ENCODE peak calls at places on chromosome 22, in eight cellular contexts. X, Q, J, O, S, M, B and U are unnamed samples.

GRCh38 chr22:30005213-30005857 is 74.9 kb upstream of the HORMAD2 start:
- DNase-seq in X (peak), Q (peak), J (peak), O (peak), S (peak), M (peak), B (peak), U (peak)

GRCh38 chr22:30226192-30226832 is 20.2 kb downstream of the LIF start:
- DNase-seq in X (no peak), Q (no peak), J (no peak), O (no peak), S (no peak), M (no peak), B (no peak), U (no peak)

GRCh38 chr22:42997577-42997976 is 17.4 kb downstream of the PACSIN2 start:
- DNase-seq in X (no peak), Q (no peak), J (peak), O (no peak), S (no peak), M (no peak), B (no peak), U (no peak)

GRCh38 chr22:35567794-35568193 is 27.2 kb downstream of the RASD2 start:
- DNase-seq in X (no peak), Q (no peak), J (no peak), O (no peak), S (no peak), M (no peak), B (no peak), U (peak)

GRCh38 chr22:26888887-26889286 is 231.5 kb downstream of the MIAT start:
- DNase-seq in X (no peak), Q (no peak), J (no peak), O (no peak), S (no peak), M (no peak), B (no peak), U (no peak)

GRCh38 chr22:44166877-44167276 is 13.8 kb upstream of the PARVG start:
- DNase-seq in X (peak), Q (no peak), J (no peak), O (no peak), S (no peak), M (no peak), B (no peak), U (no peak)

GRCh38 chr22:32949719-32950118 is 108.5 kb downstream of the SYN3 start:
- DNase-seq in X (no peak), Q (no peak), J (no peak), O (no peak), S (no peak), M (no peak), B (no peak), U (no peak)

GRCh38 chr22:45754822-45755221 is 83.2 kb downstream of the ATXN10 start:
- DNase-seq in X (peak), Q (no peak), J (no peak), O (no peak), S (no peak), M (no peak), B (no peak), U (no peak)

GRCh38 chr22:44648821-44649566 is 53.0 kb upstream of the PRR5 start:
- DNase-seq in X (peak), Q (no peak), J (no peak), O (peak), S (peak), M (peak), B (no peak), U (no peak)

GRCh38 chr22:47299879-47300697 is 537.6 kb downstream of the TBC1D22A start:
- DNase-seq in X (no peak), Q (no peak), J (peak), O (no peak), S (no peak), M (no peak), B (no peak), U (no peak)

GRCh38 chr22:37428649-37429586 is 1.6 kb upstream of the ELFN2 start:
- DNase-seq in X (no peak), Q (peak), J (no peak), O (no peak), S (no peak), M (no peak), B (peak), U (peak)

GRCh38 chr22:36433318-36434231 is 45.8 kb upstream of the MYH9 start:
- DNase-seq in X (no peak), Q (peak), J (no peak), O (peak), S (no peak), M (no peak), B (peak), U (no peak)

GRCh38 chr22:49323751-49324415 is 503.8 kb downstream of the BRD1 start:
- DNase-seq in X (peak), Q (no peak), J (peak), O (peak), S (no peak), M (no peak), B (no peak), U (no peak)

GRCh38 chr22:49322861-49323622 is 504.6 kb downstream of the BRD1 start:
- DNase-seq in X (peak), Q (no peak), J (no peak), O (peak), S (no peak), M (no peak), B (no peak), U (no peak)

GRCh38 chr22:49320714-49321476 is 506.8 kb downstream of the BRD1 start:
- DNase-seq in X (peak), Q (no peak), J (peak), O (peak), S (no peak), M (no peak), B (no peak), U (no peak)

GRCh38 chr22:49321477-49322055 is 506.1 kb downstream of the BRD1 start:
- DNase-seq in X (peak), Q (no peak), J (peak), O (peak), S (no peak), M (no peak), B (no peak), U (no peak)

GRCh38 chr22:49322231-49322630 is 505.4 kb downstream of the BRD1 start:
- DNase-seq in X (peak), Q (no peak), J (no peak), O (peak), S (no peak), M (no peak), B (no peak), U (no peak)
- H3K27ac ChIP-seq in X (no peak), Q (no peak), J (no peak), O (no peak), S (no peak), M (no peak), B (no peak), U (no peak)

GRCh38 chr22:49548356-49549202 is 279.1 kb downstream of the BRD1 start:
- DNase-seq in X (no peak), Q (no peak), J (peak), O (peak), S (peak), M (no peak), B (no peak), U (no peak)
- H3K4me3 ChIP-seq in X (no peak), Q (no peak), J (no peak), O (no peak), S (no peak), M (no peak), B (no peak), U (no peak)

DNA sequence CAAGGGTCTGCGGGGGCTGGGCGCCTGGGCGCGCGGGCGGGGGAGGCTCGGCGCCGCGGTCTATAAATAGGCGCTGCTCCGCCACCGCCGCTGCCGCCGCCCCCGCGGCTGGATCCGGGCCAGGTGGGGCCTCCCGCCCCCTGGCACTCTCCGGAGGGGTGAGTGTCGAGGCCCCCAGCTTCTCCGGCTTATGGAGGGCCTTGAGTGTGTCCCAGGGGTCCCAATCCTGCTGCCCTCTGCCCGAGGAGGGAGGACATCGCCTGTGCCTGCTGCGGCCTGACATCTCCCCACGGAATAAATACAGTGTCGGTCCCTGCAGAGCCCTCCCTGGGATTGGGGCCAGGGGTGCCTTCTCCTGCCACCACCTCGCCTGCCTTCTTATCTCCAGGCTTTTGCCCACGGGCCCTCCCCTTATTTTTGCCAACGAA is 4.3 kb upstream of the GP1BB start:
- DNase-seq in X (no peak), Q (no peak), J (no peak), O (no peak), S (no peak), M (peak), B (no peak), U (peak)
- H3K27ac ChIP-seq in X (peak), Q (no peak), J (peak), O (no peak), S (peak), M (peak), B (no peak), U (peak)

GRCh38 chr22:18968011-18968749 is 32.1 kb upstream of the PRODH start:
- DNase-seq in X (peak), Q (peak), J (no peak), O (peak), S (no peak), M (no peak), B (peak), U (peak)

GRCh38 chr22:18970948-18971315 is 34.8 kb upstream of the PRODH start:
- DNase-seq in X (no peak), Q (no peak), J (no peak), O (no peak), S (no peak), M (no peak), B (peak), U (no peak)

GRCh38 chr22:18970180-18970947 is 34.3 kb upstream of the PRODH start:
- DNase-seq in X (peak), Q (peak), J (no peak), O (peak), S (no peak), M (no peak), B (peak), U (no peak)

GRCh38 chr22:18973264-18974031 is 37.4 kb upstream of the PRODH start:
- DNase-seq in X (peak), Q (peak), J (no peak), O (no peak), S (no peak), M (no peak), B (no peak), U (no peak)

DNA sequence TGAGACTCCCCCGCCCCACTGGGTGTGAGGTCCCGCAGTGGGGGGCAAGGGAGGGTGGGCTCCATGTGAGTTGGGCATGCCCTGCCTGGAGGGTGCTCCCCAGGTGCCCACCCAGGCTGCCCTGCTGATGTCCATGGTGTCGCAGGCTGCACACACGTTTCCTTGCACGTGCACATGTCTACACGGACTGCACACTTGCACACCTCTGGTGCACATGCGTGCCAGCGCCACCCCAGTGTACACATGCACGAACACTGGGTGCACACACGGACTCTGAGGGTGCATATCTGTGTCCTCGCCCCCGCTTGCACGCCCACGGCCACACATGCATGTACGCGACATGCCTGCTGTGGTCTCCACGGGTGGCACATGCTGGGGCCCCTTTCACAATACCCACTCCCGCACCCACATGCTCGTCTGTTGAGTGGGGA is 35.2 kb upstream of the PRODH start:
- DNase-seq in X (peak), Q (no peak), J (no peak), O (peak), S (no peak), M (no peak), B (no peak), U (no peak)
- H3K4me3 ChIP-seq in X (no peak), Q (peak), J (no peak), O (no peak), S (no peak), M (no peak), B (peak), U (no peak)

DNA sequence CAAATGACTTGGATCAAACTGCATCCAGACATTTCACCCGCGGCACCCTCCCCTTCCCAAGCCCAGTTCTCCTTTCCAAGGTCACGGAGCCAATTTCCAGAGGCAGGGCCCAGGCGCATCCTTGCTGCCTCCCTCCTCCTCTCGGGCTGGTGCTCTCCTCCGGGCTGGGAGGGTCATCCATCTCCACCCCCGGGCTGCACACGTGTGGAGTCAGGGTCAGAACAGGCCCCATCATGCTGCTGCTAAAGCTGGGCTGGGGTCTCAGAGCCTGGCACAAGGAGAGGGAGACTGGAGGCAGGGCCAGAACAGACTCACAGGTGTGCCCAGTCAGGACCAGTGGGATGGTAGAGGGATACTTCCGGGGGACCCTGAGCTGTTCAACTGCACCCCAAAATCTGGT is 14.0 kb downstream of the RSPH14 start:
- DNase-seq in X (peak), Q (no peak), J (no peak), O (no peak), S (no peak), M (no peak), B (no peak), U (no peak)
- H3K27ac ChIP-seq in X (no peak), Q (no peak), J (no peak), O (no peak), S (no peak), M (no peak), B (no peak), U (no peak)